ENCODE peak calls at places on chromosomes 4 and X, in five cellular contexts. J is K562, X is GM23338, H is GM12878, P is HepG2. M is an unnamed sample.
A peak's percentile ranks its signal among the peaks of the same experiment; 100 is the strongest.

GRCh38 chr4:170089743-170090666 is at the start of gene AADAT:
- DNase-seq in H (no peak), J (peak; percentile 42), P (peak; percentile 81), X (peak; percentile 95), M (peak; percentile 81)

GRCh38 chr4:157978680-157979361 is 194.0 kb downstream of the GASK1B start:
- DNase-seq in P (peak; percentile 68), J (peak; percentile 61), X (peak; percentile 90), H (no peak), M (peak; percentile 33)

GRCh38 chrX:110723844-110724243 is 71.8 kb downstream of the CHRDL1 start:
- DNase-seq in P (no peak), H (no peak), J (no peak), X (no peak), M (no peak)

GRCh38 chr4:1237981-1238675 is 10.8 kb downstream of the CTBP1 start:
- DNase-seq in P (no peak), J (no peak), X (peak; percentile 0), H (no peak), M (no peak)

GRCh38 chrX:3143043-3143799 is 102.0 kb downstream of the ARSF start:
- DNase-seq in P (peak; percentile 0), X (no peak), H (no peak), J (peak; percentile 11), M (no peak)

GRCh38 chr4:83599183-83599582 is 63.3 kb downstream of the GPAT3 start:
- DNase-seq in P (peak; percentile 27), X (peak; percentile 63), J (peak; percentile 58), H (no peak), M (no peak)

GRCh38 chr4:41360911-41361830 is 104.4 kb downstream of the UCHL1 start:
- DNase-seq in P (no peak), J (no peak), H (no peak), X (peak; percentile 61), M (no peak)

GRCh38 chr4:8580321-8581093 is at the start of gene GPR78:
- DNase-seq in P (no peak), H (no peak), X (peak; percentile 95), J (peak; percentile 75), M (no peak)

GRCh38 chr4:23333946-23334878 is 555.6 kb downstream of the PPARGC1A start:
- DNase-seq in X (peak; percentile 85), P (no peak), J (peak; percentile 59), H (peak; percentile 39), M (no peak)

GRCh38 chrX:70445876-70446275 is 1.2 kb downstream of the DLG3 start:
- DNase-seq in X (no peak), J (no peak), H (no peak), P (no peak), M (no peak)

GRCh38 chr4:25162566-25162965 is 2.3 kb upstream of the SEPSECS start:
- DNase-seq in X (no peak), H (no peak), P (no peak), J (no peak), M (no peak)

GRCh38 chrX:25941559-25942250 is 196.4 kb upstream of the MAGEB18 start:
- DNase-seq in X (no peak), H (no peak), P (no peak), J (no peak), M (no peak)

GRCh38 chrX:8237718-8238117 is 66.7 kb upstream of the VCX2 start:
- DNase-seq in H (no peak), X (peak; percentile 11), P (peak; percentile 0), J (no peak), M (no peak)

GRCh38 chr4:26719954-26720552 is 136.2 kb downstream of the TBC1D19 start:
- DNase-seq in P (no peak), X (peak; percentile 49), H (no peak), J (peak; percentile 21), M (peak; percentile 4)

GRCh38 chr4:122806981-122807679 is 19.5 kb upstream of the FGF2 start:
- DNase-seq in P (no peak), H (no peak), J (peak; percentile 49), X (no peak), M (no peak)

GRCh38 chr4:122606364-122607043 is 14.4 kb downstream of the IL21 start:
- DNase-seq in X (peak; percentile 70), P (no peak), J (peak; percentile 60), H (no peak), M (no peak)

GRCh38 chr4:16616981-16617380 is 281.5 kb downstream of the LDB2 start:
- DNase-seq in H (no peak), J (no peak), X (no peak), P (no peak), M (no peak)

GRCh38 chr4:16617416-16617815 is 281.0 kb downstream of the LDB2 start:
- DNase-seq in P (no peak), H (no peak), J (no peak), X (no peak), M (no peak)
- TF ChIP-seq CTCF in P (no peak), H (no peak), J (no peak), X (no peak), M (no peak)

DNA sequence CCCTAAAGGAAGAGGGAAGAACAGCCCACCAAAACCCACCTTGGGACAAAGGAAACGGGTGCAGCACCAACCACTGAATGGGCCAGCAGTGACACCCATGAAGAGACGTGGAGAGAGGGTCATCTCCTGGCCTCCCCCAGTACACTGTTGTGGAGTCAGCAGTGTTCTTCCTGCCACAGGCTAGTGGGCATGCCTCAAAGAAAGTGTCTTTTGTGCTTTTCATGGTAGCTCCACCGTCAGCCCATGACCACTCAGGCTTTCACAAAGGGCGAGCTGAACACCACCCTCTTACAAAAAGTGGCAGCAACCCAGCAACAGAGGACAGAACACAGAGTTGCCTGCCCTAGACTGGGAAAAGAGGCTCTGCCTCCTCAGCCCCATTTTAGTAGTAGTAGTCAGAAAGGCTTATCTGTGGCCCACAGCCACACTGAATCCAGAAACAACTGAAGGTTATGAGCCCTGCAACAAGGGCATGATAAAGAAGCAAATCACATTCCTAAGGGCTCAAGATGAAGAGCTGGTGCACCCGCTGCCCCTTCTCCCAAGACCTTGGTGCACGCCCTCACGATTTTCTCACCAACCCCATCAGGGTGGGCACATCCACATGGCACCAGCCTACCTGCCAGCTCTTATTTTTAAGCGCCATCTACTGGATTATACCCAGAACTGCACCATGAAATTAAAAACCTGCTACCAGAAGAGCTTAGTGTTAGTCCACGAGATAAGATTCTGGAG is 53.1 kb downstream of the RAB28 start:
- DNase-seq in H (no peak), X (peak; percentile 74), J (peak; percentile 55), P (no peak), M (no peak)
- TF ChIP-seq REST in H (no peak), X (no peak), J (no peak), P (no peak), M (no peak)

GRCh38 chr4:172706000-172706399 is 462.6 kb upstream of the GALNT7 start:
- DNase-seq in P (no peak), X (no peak), H (no peak), J (no peak), M (no peak)

GRCh38 chr4:172708184-172708583 is 460.4 kb upstream of the GALNT7 start:
- DNase-seq in J (no peak), X (peak; percentile 23), P (no peak), H (no peak), M (no peak)

GRCh38 chr4:172707622-172708021 is 461.0 kb upstream of the GALNT7 start:
- DNase-seq in J (no peak), X (peak; percentile 82), H (no peak), P (no peak), M (no peak)

GRCh38 chr4:172709376-172709775 is 459.2 kb upstream of the GALNT7 start:
- DNase-seq in P (no peak), X (peak; percentile 33), H (no peak), J (no peak), M (no peak)

GRCh38 chr4:172705565-172705964 is 463.0 kb upstream of the GALNT7 start:
- DNase-seq in X (no peak), H (no peak), J (no peak), P (no peak), M (no peak)
- TF ChIP-seq JUNB in X (no peak), H (no peak), J (no peak), P (no peak), M (no peak)

DNA sequence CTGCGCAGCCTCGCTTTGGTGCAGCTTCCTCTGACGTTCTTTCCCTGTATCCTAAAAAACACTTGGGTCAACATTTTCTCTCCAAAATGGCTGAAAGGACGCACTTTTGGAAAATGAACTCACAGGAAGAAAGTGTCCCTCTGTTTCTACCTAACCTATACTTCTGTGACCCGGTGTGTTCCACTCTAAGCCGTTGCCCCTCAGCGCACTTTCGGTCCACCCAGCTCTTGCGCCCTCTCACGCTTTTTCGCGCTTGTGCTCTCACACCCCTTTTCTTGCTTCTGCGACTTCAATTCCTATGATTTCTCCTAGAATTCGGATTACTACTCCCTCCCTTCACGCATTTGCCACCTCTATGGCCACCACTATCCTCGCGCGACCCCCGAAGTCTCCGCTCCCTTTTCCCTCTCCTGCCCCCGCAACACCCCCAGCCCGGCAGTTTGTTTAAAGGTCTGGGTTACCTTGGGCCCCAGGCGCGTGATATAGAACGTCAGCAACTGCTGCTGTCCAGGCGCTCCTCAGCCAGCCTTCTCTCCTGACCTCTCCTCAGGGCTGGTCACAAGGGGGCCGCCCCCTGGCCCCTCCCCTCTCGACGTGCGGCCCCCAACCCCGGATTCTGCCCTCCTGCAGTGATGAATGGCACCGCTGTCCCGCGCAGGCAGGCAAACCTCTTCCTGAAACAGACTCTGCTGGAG is at the start of gene USP51:
- DNase-seq in P (no peak), H (peak; percentile 16), J (peak; percentile 58), X (peak; percentile 73), M (peak; percentile 5)
- TF ChIP-seq CTCF in P (no peak), H (no peak), J (no peak), X (no peak), M (peak; percentile 37)

DNA sequence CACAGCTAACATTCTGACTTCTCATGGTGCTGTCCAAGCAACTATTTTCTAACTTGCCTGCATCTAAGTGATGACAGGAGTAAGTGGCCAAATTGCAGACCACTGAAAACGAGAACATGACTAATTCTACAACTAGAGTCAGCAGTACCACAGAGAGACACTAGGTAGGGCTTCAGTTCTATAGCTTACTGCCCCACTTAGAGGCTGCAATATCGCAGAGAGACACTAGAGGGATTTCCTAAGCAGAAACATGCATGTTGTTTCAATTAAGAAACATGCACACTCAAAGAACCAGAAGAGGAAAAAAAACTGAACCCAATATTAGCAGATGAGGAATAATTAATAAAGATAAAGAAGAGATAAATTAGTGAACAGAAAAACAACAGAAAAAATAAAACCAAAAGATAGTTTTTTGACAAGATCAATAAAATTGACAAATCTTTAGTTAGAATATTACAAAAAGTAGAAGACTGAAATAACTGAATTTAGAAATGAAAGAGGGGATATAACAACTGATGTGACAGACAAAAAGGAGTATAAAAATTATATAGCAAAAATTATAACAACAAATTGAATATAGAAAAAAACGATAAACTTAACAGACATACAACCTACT is 100.8 kb downstream of the SPIN4 start:
- DNase-seq in P (peak; percentile 61), H (peak; percentile 60), X (peak; percentile 81), J (peak; percentile 73), M (peak; percentile 4)
- TF ChIP-seq REST in P (no peak), H (no peak), X (no peak), J (no peak), M (no peak)

DNA sequence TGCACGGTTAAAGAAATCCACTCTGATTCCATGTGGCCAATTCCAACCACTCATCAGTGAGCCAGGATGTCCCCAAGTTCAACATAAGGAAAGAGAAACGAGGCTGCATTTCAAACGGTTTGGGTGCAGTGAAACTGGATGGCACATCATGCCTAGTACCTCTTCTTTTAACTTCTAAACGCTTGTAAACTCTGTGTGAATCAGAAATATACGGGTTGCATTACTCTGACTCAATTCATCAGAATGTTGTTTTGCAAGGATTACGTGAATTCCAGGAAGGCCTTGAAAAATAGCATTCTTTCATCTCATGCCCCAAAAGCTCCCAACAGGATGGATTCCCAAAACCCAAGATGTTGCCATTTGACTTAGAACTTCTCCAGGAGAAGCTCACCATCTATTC is 270.4 kb downstream of the LDB2 start:
- DNase-seq in P (no peak), H (no peak), X (no peak), J (no peak), M (no peak)
- TF ChIP-seq JUNB in P (no peak), H (no peak), X (no peak), J (no peak), M (no peak)

M was measured in A549.